ENCODE peak calls at places on chromosomes 1 and 21, in five cellular contexts. O is tibial nerve, K is lower lobe of right lung, N is heart right ventricle, B is B cell. Q is an unnamed sample.

GRCh38 chr1:151282883-151283725 is 1.0 kb downstream of the ZNF687 start:
- DNase-seq in O (peak; percentile 17), K (peak; percentile 70), N (peak; percentile 32), B (peak; percentile 48), Q (no peak)

GRCh38 chr1:16375521-16376359 is 8.7 kb downstream of the SZRD1 start:
- DNase-seq in O (no peak), K (no peak), N (no peak), B (no peak), Q (no peak)

GRCh38 chr1:234955107-234955731 is 173.4 kb downstream of the TOMM20 start:
- DNase-seq in O (no peak), K (peak; percentile 79), N (peak; percentile 86), B (no peak), Q (peak; percentile 77)

GRCh38 chr1:172533511-172534116 is 664 bp downstream of the SUCO start:
- DNase-seq in O (peak; percentile 21), K (peak; percentile 45), N (no peak), B (peak; percentile 62), Q (peak; percentile 73)

GRCh38 chr1:182054698-182055326 is 6.7 kb downstream of the ZNF648 start:
- DNase-seq in O (peak; percentile 85), K (no peak), N (peak; percentile 34), B (peak; percentile 47), Q (no peak)

GRCh38 chr21:39125752-39126485 is 57.3 kb downstream of the PSMG1 start:
- DNase-seq in O (peak; percentile 49), K (no peak), N (peak; percentile 67), B (no peak), Q (no peak)

GRCh38 chr1:118159578-118159977 is 25.4 kb downstream of the SPAG17 start:
- DNase-seq in O (no peak), K (no peak), N (no peak), B (no peak), Q (no peak)

GRCh38 chr1:100188617-100189016 is 10.6 kb upstream of the LRRC39 start:
- DNase-seq in O (no peak), K (no peak), N (peak; percentile 40), B (no peak), Q (no peak)

GRCh38 chr1:19329611-19330010 is 17.5 kb downstream of the SLC66A1 start:
- DNase-seq in O (no peak), K (no peak), N (no peak), B (no peak), Q (no peak)

GRCh38 chr1:34066921-34067603 is 98.0 kb downstream of the CSMD2 start:
- DNase-seq in O (no peak), K (no peak), N (no peak), B (no peak), Q (no peak)

GRCh38 chr1:6111571-6111970 is 65.9 kb downstream of the KCNAB2 start:
- DNase-seq in O (no peak), K (peak; percentile 43), N (no peak), B (no peak), Q (no peak)

GRCh38 chr1:172450524-172450885 is 6.6 kb upstream of the PIGC start:
- DNase-seq in O (no peak), K (no peak), N (no peak), B (no peak), Q (no peak)

GRCh38 chr1:182493063-182493462 is 43.1 kb downstream of the RGSL1 start:
- DNase-seq in O (no peak), K (no peak), N (no peak), B (no peak), Q (no peak)

GRCh38 chr21:36713746-36714145 is 14.8 kb downstream of the SIM2 start:
- DNase-seq in O (no peak), K (no peak), N (no peak), B (no peak), Q (no peak)

GRCh38 chr21:41666641-41667051 is 100.2 kb downstream of the RIPK4 start:
- DNase-seq in O (no peak), K (no peak), N (no peak), B (no peak), Q (peak; percentile 58)

GRCh38 chr1:159228554-159228953 is 23.9 kb downstream of the ACKR1 start:
- DNase-seq in O (no peak), K (no peak), N (no peak), B (no peak), Q (no peak)

GRCh38 chr1:152047607-152047953 is 10.8 kb upstream of the S100A11 start:
- DNase-seq in O (no peak), K (no peak), N (peak; percentile 24), B (no peak), Q (peak; percentile 86)

GRCh38 chr1:6971048-6971447 is 185.8 kb downstream of the CAMTA1 start:
- DNase-seq in O (no peak), K (no peak), N (no peak), B (no peak), Q (no peak)

GRCh38 chr1:226737819-226738420 is 1.2 kb downstream of the ITPKB start:
- DNase-seq in O (peak; percentile 57), K (peak; percentile 71), N (peak; percentile 35), B (peak; percentile 46), Q (peak; percentile 80)

GRCh38 chr1:151881479-151881878 is 27.8 kb downstream of the THEM4 start:
- DNase-seq in O (no peak), K (no peak), N (no peak), B (no peak), Q (no peak)

GRCh38 chr1:112255080-112255479 is 140.9 kb upstream of the CTTNBP2NL start:
- DNase-seq in O (no peak), K (no peak), N (no peak), B (no peak), Q (no peak)

GRCh38 chr21:31580866-31581276 is 78.6 kb upstream of the SOD1 start:
- DNase-seq in O (peak; percentile 90), K (peak; percentile 72), N (peak; percentile 62), B (peak; percentile 62), Q (no peak)

GRCh38 chr1:228304766-228305395 is 97.0 kb downstream of the OBSCN start:
- DNase-seq in O (no peak), K (no peak), N (no peak), B (no peak), Q (no peak)

GRCh38 chr1:110216844-110217444 is 6.8 kb downstream of the KCNC4 start:
- DNase-seq in O (no peak), K (no peak), N (no peak), B (no peak), Q (no peak)

GRCh38 chr21:44893948-44894656 is 20.6 kb upstream of the PTTG1IP start:
- DNase-seq in O (no peak), K (peak; percentile 16), N (no peak), B (no peak), Q (no peak)

GRCh38 chr21:33289199-33289819 is 23.1 kb downstream of the IL10RB start:
- DNase-seq in O (no peak), K (no peak), N (no peak), B (no peak), Q (no peak)

GRCh38 chr1:58895082-58895481 is 111.2 kb upstream of the JUN start:
- DNase-seq in O (no peak), K (no peak), N (no peak), B (no peak), Q (no peak)

GRCh38 chr1:226211181-226211580 is 12.3 kb upstream of the MIXL1 start:
- DNase-seq in O (no peak), K (no peak), N (no peak), B (no peak), Q (no peak)